ENCODE peak calls at places on chromosomes 13 and 19, in nine cellular contexts. One of them, this sample, is unnamed.

GRCh38 chr13:31733709-31734108 is 5.6 kb upstream of the RXFP2 start:
- DNase-seq in ascending aorta: no peak
- DNase-seq in lower lobe of right lung: no peak
- DNase-seq in left lung: no peak
- DNase-seq in AG04450: no peak
- DNase-seq in HL-60: no peak
- DNase-seq in endodermal cell: no peak
- DNase-seq in heart right ventricle: no peak
- DNase-seq in CD8-positive, alpha-beta T cell: no peak
- DNase-seq in this sample: no peak

GRCh38 chr19:38729653-38730469 is 14.4 kb downstream of the CAPN12 start:
- DNase-seq in ascending aorta: no peak
- DNase-seq in lower lobe of right lung: peak; percentile 85
- DNase-seq in left lung: peak; percentile 65
- DNase-seq in AG04450: no peak
- DNase-seq in HL-60: no peak
- DNase-seq in endodermal cell: peak; percentile 95
- DNase-seq in heart right ventricle: peak; percentile 66
- DNase-seq in CD8-positive, alpha-beta T cell: peak; percentile 78
- DNase-seq in this sample: peak; percentile 83

GRCh38 chr13:26502826-26503225 is 54.7 kb upstream of the WASF3 start:
- DNase-seq in ascending aorta: no peak
- DNase-seq in lower lobe of right lung: no peak
- DNase-seq in left lung: no peak
- DNase-seq in AG04450: peak; percentile 24
- DNase-seq in HL-60: no peak
- DNase-seq in endodermal cell: peak; percentile 65
- DNase-seq in heart right ventricle: no peak
- DNase-seq in CD8-positive, alpha-beta T cell: no peak
- DNase-seq in this sample: no peak

GRCh38 chr13:60411464-60411863 is 14.4 kb downstream of the TDRD3 start:
- DNase-seq in ascending aorta: no peak
- DNase-seq in lower lobe of right lung: no peak
- DNase-seq in left lung: no peak
- DNase-seq in AG04450: no peak
- DNase-seq in HL-60: no peak
- DNase-seq in endodermal cell: no peak
- DNase-seq in heart right ventricle: no peak
- DNase-seq in CD8-positive, alpha-beta T cell: no peak
- DNase-seq in this sample: no peak

GRCh38 chr13:111474136-111475002 is 153.9 kb downstream of the TEX29 start:
- DNase-seq in ascending aorta: no peak
- DNase-seq in lower lobe of right lung: no peak
- DNase-seq in left lung: no peak
- DNase-seq in AG04450: peak; percentile 2
- DNase-seq in HL-60: no peak
- DNase-seq in endodermal cell: peak; percentile 68
- DNase-seq in heart right ventricle: no peak
- DNase-seq in CD8-positive, alpha-beta T cell: no peak
- DNase-seq in this sample: no peak

GRCh38 chr19:4704317-4704673 is 19.3 kb downstream of the DPP9 start:
- DNase-seq in ascending aorta: no peak
- DNase-seq in lower lobe of right lung: peak; percentile 70
- DNase-seq in left lung: peak; percentile 46
- DNase-seq in AG04450: no peak
- DNase-seq in HL-60: no peak
- DNase-seq in endodermal cell: no peak
- DNase-seq in heart right ventricle: no peak
- DNase-seq in CD8-positive, alpha-beta T cell: no peak
- DNase-seq in this sample: no peak

GRCh38 chr13:113207890-113208423 is 512 bp downstream of the PCID2 start:
- DNase-seq in ascending aorta: peak; percentile 70
- DNase-seq in lower lobe of right lung: peak; percentile 66
- DNase-seq in left lung: peak; percentile 46
- DNase-seq in AG04450: no peak
- DNase-seq in HL-60: no peak
- DNase-seq in endodermal cell: peak; percentile 76
- DNase-seq in heart right ventricle: no peak
- DNase-seq in CD8-positive, alpha-beta T cell: no peak
- DNase-seq in this sample: peak; percentile 60

GRCh38 chr13:94138831-94139230 is 340.7 kb downstream of the DCT start:
- DNase-seq in ascending aorta: no peak
- DNase-seq in lower lobe of right lung: no peak
- DNase-seq in left lung: no peak
- DNase-seq in AG04450: no peak
- DNase-seq in HL-60: no peak
- DNase-seq in endodermal cell: no peak
- DNase-seq in heart right ventricle: no peak
- DNase-seq in CD8-positive, alpha-beta T cell: no peak
- DNase-seq in this sample: no peak

GRCh38 chr19:55579766-55580621 is 654 bp downstream of the ZNF579 start:
- DNase-seq in ascending aorta: no peak
- DNase-seq in lower lobe of right lung: no peak
- DNase-seq in left lung: peak; percentile 39
- DNase-seq in AG04450: no peak
- DNase-seq in HL-60: no peak
- DNase-seq in endodermal cell: peak; percentile 74
- DNase-seq in heart right ventricle: peak; percentile 42
- DNase-seq in CD8-positive, alpha-beta T cell: no peak
- DNase-seq in this sample: peak; percentile 31

GRCh38 chr13:96481482-96481881 is 391.6 kb downstream of the HS6ST3 start:
- DNase-seq in ascending aorta: no peak
- DNase-seq in lower lobe of right lung: no peak
- DNase-seq in left lung: no peak
- DNase-seq in AG04450: no peak
- DNase-seq in HL-60: no peak
- DNase-seq in endodermal cell: peak; percentile 58
- DNase-seq in heart right ventricle: no peak
- DNase-seq in CD8-positive, alpha-beta T cell: no peak
- DNase-seq in this sample: no peak

GRCh38 chr13:19618925-19619324 is 14.5 kb upstream of the MPHOSPH8 start:
- DNase-seq in ascending aorta: no peak
- DNase-seq in lower lobe of right lung: no peak
- DNase-seq in left lung: no peak
- DNase-seq in AG04450: no peak
- DNase-seq in HL-60: no peak
- DNase-seq in endodermal cell: peak; percentile 75
- DNase-seq in heart right ventricle: no peak
- DNase-seq in CD8-positive, alpha-beta T cell: no peak
- DNase-seq in this sample: no peak

GRCh38 chr19:2207991-2208860 is 27.9 kb downstream of the PLEKHJ1 start:
- DNase-seq in ascending aorta: no peak
- DNase-seq in lower lobe of right lung: no peak
- DNase-seq in left lung: no peak
- DNase-seq in AG04450: no peak
- DNase-seq in HL-60: no peak
- DNase-seq in endodermal cell: peak; percentile 80
- DNase-seq in heart right ventricle: peak; percentile 67
- DNase-seq in CD8-positive, alpha-beta T cell: peak; percentile 46
- DNase-seq in this sample: no peak

DNA sequence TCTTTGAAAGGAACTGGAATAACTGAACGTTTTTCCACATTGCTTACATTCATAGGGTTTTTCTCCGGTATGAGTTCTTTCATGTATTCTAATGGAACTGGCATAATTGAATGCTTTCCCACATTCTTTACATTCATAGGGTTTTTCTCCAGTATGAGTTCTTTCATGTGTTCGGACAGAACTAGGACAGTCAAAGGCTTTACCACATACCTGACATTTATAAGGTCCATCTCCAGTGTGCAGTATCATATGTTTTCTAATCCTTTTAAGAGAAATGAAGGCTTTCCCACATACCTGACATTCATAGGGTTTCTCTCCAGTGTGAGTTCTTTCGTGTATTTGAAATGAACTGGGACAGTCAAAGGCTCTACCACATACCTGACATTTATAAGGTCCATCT is 24.7 kb downstream of the ZNF564 start:
- DNase-seq in ascending aorta: no peak
- DNase-seq in lower lobe of right lung: no peak
- DNase-seq in left lung: no peak
- DNase-seq in AG04450: no peak
- DNase-seq in HL-60: no peak
- DNase-seq in endodermal cell: no peak
- DNase-seq in heart right ventricle: no peak
- DNase-seq in CD8-positive, alpha-beta T cell: no peak
- DNase-seq in this sample: no peak
- H3K4me3 ChIP-seq in ascending aorta: peak overlapping the region; percentile 25
- H3K4me3 ChIP-seq in lower lobe of right lung: no peak overlapping the region
- H3K4me3 ChIP-seq in left lung: no peak overlapping the region
- H3K4me3 ChIP-seq in AG04450: no peak overlapping the region
- H3K4me3 ChIP-seq in HL-60: no peak overlapping the region
- H3K4me3 ChIP-seq in endodermal cell: peak overlapping the region; percentile 79
- H3K4me3 ChIP-seq in heart right ventricle: no peak overlapping the region
- H3K4me3 ChIP-seq in CD8-positive, alpha-beta T cell: peak overlapping the region; percentile 19
- H3K4me3 ChIP-seq in this sample: no peak overlapping the region

DNA sequence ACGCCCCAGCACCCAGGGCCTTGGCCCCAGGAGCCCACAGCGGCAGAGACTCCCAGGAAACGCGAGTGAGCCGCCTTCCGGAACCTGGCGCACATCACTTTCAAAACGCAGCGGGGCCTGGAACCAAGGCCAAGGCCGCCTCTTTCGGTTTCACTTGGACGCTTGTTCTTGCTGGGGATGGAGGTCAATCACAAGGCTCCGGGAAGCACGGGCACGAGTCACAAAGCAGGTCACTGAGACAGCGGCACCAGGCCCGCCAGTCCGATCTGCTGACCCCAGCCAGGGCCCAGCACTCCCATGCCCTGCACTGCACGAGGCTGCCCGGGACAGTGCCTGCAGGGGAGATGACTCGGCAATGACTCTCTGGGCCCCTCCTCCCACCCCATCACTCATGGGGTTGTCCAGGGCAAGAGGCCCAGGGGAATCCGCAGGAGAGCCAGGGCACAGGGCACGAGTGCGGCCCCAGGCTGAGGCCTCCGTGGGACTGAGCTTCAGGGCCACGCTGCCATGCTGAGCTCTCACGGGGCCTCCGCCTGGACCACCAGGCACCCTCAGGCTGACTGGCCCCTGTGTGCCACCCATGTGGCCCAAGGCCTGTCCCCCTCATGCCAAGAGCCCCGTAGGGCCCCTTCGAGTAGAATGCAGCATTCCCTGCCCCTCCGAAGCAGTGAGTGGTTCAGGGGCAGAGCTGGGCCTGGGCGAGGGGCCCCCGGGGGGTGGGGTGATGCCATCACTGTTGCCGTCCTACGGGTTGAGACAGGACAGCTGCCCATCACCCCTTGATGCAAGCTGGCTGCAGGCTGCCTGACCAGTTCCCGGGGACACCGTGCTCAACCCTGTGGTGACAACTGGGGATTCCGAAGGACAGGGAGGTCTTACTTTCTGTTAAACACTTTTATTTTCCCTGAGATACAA is 4.9 kb downstream of the SBNO2 start:
- DNase-seq in ascending aorta: no peak
- DNase-seq in lower lobe of right lung: peak; percentile 56
- DNase-seq in left lung: no peak
- DNase-seq in AG04450: no peak
- DNase-seq in HL-60: no peak
- DNase-seq in endodermal cell: no peak
- DNase-seq in heart right ventricle: no peak
- DNase-seq in CD8-positive, alpha-beta T cell: peak; percentile 19
- DNase-seq in this sample: no peak
- TF ChIP-seq CTCF in ascending aorta: no peak
- TF ChIP-seq CTCF in lower lobe of right lung: no peak
- TF ChIP-seq CTCF in left lung: no peak
- TF ChIP-seq CTCF in AG04450: no peak
- TF ChIP-seq CTCF in HL-60: no peak
- TF ChIP-seq CTCF in endodermal cell: no peak
- TF ChIP-seq CTCF in heart right ventricle: no peak
- TF ChIP-seq CTCF in CD8-positive, alpha-beta T cell: no peak
- TF ChIP-seq CTCF in this sample: no peak

GRCh38 chr19:28074773-28075172 is 1138.2 kb downstream of the UQCRFS1 start:
- DNase-seq in ascending aorta: no peak
- DNase-seq in lower lobe of right lung: no peak
- DNase-seq in left lung: no peak
- DNase-seq in AG04450: no peak
- DNase-seq in HL-60: no peak
- DNase-seq in endodermal cell: no peak
- DNase-seq in heart right ventricle: no peak
- DNase-seq in CD8-positive, alpha-beta T cell: no peak
- DNase-seq in this sample: no peak
- H3K27ac ChIP-seq in ascending aorta: no peak overlapping the region
- H3K27ac ChIP-seq in lower lobe of right lung: no peak overlapping the region
- H3K27ac ChIP-seq in left lung: no peak overlapping the region
- H3K27ac ChIP-seq in AG04450: no peak overlapping the region
- H3K27ac ChIP-seq in HL-60: no peak overlapping the region
- H3K27ac ChIP-seq in endodermal cell: no peak overlapping the region
- H3K27ac ChIP-seq in heart right ventricle: no peak overlapping the region
- H3K27ac ChIP-seq in CD8-positive, alpha-beta T cell: no peak overlapping the region
- H3K27ac ChIP-seq in this sample: no peak overlapping the region

GRCh38 chr19:47512948-47513319 is 1.9 kb downstream of the NAPA start:
- DNase-seq in ascending aorta: no peak
- DNase-seq in lower lobe of right lung: no peak
- DNase-seq in left lung: no peak
- DNase-seq in AG04450: no peak
- DNase-seq in HL-60: no peak
- DNase-seq in endodermal cell: peak; percentile 44
- DNase-seq in heart right ventricle: no peak
- DNase-seq in CD8-positive, alpha-beta T cell: no peak
- DNase-seq in this sample: no peak

GRCh38 chr19:47511128-47511517 is 3.7 kb downstream of the NAPA start:
- DNase-seq in ascending aorta: no peak
- DNase-seq in lower lobe of right lung: no peak
- DNase-seq in left lung: no peak
- DNase-seq in AG04450: no peak
- DNase-seq in HL-60: no peak
- DNase-seq in endodermal cell: no peak
- DNase-seq in heart right ventricle: no peak
- DNase-seq in CD8-positive, alpha-beta T cell: no peak
- DNase-seq in this sample: peak; percentile 85

GRCh38 chr19:47510516-47511127 is 4.2 kb downstream of the NAPA start:
- DNase-seq in ascending aorta: no peak
- DNase-seq in lower lobe of right lung: no peak
- DNase-seq in left lung: no peak
- DNase-seq in AG04450: no peak
- DNase-seq in HL-60: no peak
- DNase-seq in endodermal cell: no peak
- DNase-seq in heart right ventricle: no peak
- DNase-seq in CD8-positive, alpha-beta T cell: no peak
- DNase-seq in this sample: no peak

GRCh38 chr19:47511681-47512080 is 3.2 kb downstream of the NAPA start:
- DNase-seq in ascending aorta: no peak
- DNase-seq in lower lobe of right lung: no peak
- DNase-seq in left lung: no peak
- DNase-seq in AG04450: peak; percentile 21
- DNase-seq in HL-60: no peak
- DNase-seq in endodermal cell: peak; percentile 39
- DNase-seq in heart right ventricle: no peak
- DNase-seq in CD8-positive, alpha-beta T cell: no peak
- DNase-seq in this sample: peak; percentile 54

GRCh38 chr19:47512183-47512947 is 2.5 kb downstream of the NAPA start:
- DNase-seq in ascending aorta: no peak
- DNase-seq in lower lobe of right lung: peak; percentile 65
- DNase-seq in left lung: peak; percentile 65
- DNase-seq in AG04450: no peak
- DNase-seq in HL-60: no peak
- DNase-seq in endodermal cell: peak; percentile 34
- DNase-seq in heart right ventricle: no peak
- DNase-seq in CD8-positive, alpha-beta T cell: no peak
- DNase-seq in this sample: no peak
- H3K4me3 ChIP-seq in ascending aorta: no peak overlapping the region
- H3K4me3 ChIP-seq in lower lobe of right lung: peak overlapping the region; percentile 96
- H3K4me3 ChIP-seq in left lung: no peak overlapping the region
- H3K4me3 ChIP-seq in AG04450: peak overlapping the region; percentile 98
- H3K4me3 ChIP-seq in HL-60: no peak overlapping the region
- H3K4me3 ChIP-seq in endodermal cell: no peak overlapping the region
- H3K4me3 ChIP-seq in heart right ventricle: peak overlapping the region; percentile 90
- H3K4me3 ChIP-seq in CD8-positive, alpha-beta T cell: peak overlapping the region; percentile 0
- H3K4me3 ChIP-seq in this sample: peak overlapping the region; percentile 90